ENCODE peak calls at places on chromosomes 11 and 22, in eight cellular contexts. A, T, V, O, W, M, R and J are unnamed samples.

GRCh38 chr11:15707971-15708370 is 593.2 kb downstream of the INSC start:
- DNase-seq in A (peak), T (peak), V (no peak), O (peak), W (no peak), M (peak), R (peak), J (no peak)

GRCh38 chr22:39185601-39186012 is 33.1 kb upstream of the CBX7 start:
- DNase-seq in A (no peak), T (peak), V (no peak), O (peak), W (no peak), M (no peak), R (no peak), J (peak)

GRCh38 chr11:115256326-115257197 is 247.7 kb downstream of the CADM1 start:
- DNase-seq in A (no peak), T (no peak), V (no peak), O (no peak), W (no peak), M (peak), R (no peak), J (no peak)

GRCh38 chr22:46995501-46996360 is 233.3 kb downstream of the TBC1D22A start:
- DNase-seq in A (no peak), T (no peak), V (no peak), O (no peak), W (peak), M (no peak), R (no peak), J (no peak)

GRCh38 chr11:2739531-2740274 is 39.9 kb upstream of the KCNQ1OT1 start:
- DNase-seq in A (no peak), T (no peak), V (no peak), O (no peak), W (no peak), M (no peak), R (no peak), J (no peak)

GRCh38 chr11:23973244-23973643 is 523.6 kb upstream of the LUZP2 start:
- DNase-seq in A (no peak), T (no peak), V (no peak), O (no peak), W (no peak), M (no peak), R (no peak), J (no peak)

GRCh38 chr11:82790723-82791487 is 57.2 kb upstream of the FAM181B start:
- DNase-seq in A (no peak), T (no peak), V (no peak), O (no peak), W (no peak), M (no peak), R (no peak), J (no peak)

GRCh38 chr22:42978453-42979103 is 36.4 kb downstream of the PACSIN2 start:
- DNase-seq in A (no peak), T (no peak), V (no peak), O (peak), W (no peak), M (no peak), R (no peak), J (no peak)

GRCh38 chr11:126646701-126647209 is 291.3 kb downstream of the ST3GAL4 start:
- DNase-seq in A (no peak), T (no peak), V (no peak), O (no peak), W (no peak), M (no peak), R (no peak), J (no peak)

GRCh38 chr22:20957691-20958440 is 9.2 kb upstream of the AIFM3 start:
- DNase-seq in A (no peak), T (peak), V (no peak), O (no peak), W (no peak), M (no peak), R (no peak), J (no peak)

GRCh38 chr11:2266586-2267305 is 3.6 kb downstream of the ASCL2 start:
- DNase-seq in A (no peak), T (no peak), V (peak), O (no peak), W (no peak), M (no peak), R (no peak), J (no peak)

GRCh38 chr11:83087035-83087434 is 15.3 kb upstream of the RAB30 start:
- DNase-seq in A (peak), T (no peak), V (no peak), O (no peak), W (no peak), M (peak), R (no peak), J (no peak)

GRCh38 chr11:35484435-35484834 is 41.0 kb downstream of the PAMR1 start:
- DNase-seq in A (peak), T (no peak), V (no peak), O (no peak), W (no peak), M (no peak), R (no peak), J (no peak)

GRCh38 chr22:29345932-29346331 is 30.4 kb upstream of the RASL10A start:
- DNase-seq in A (peak), T (no peak), V (no peak), O (peak), W (no peak), M (no peak), R (no peak), J (no peak)

GRCh38 chr11:8070417-8071101 is 10.5 kb upstream of the TUB start:
- DNase-seq in A (peak), T (no peak), V (no peak), O (peak), W (no peak), M (no peak), R (peak), J (no peak)

GRCh38 chr11:2481253-2481652 is 36.4 kb downstream of the KCNQ1 start:
- DNase-seq in A (no peak), T (no peak), V (no peak), O (no peak), W (no peak), M (peak), R (no peak), J (no peak)

GRCh38 chr11:8794677-8795103 is 112.1 kb downstream of the RPL27A start:
- DNase-seq in A (no peak), T (no peak), V (no peak), O (no peak), W (no peak), M (no peak), R (no peak), J (no peak)

GRCh38 chr11:35932641-35933571 is 11.0 kb upstream of the LDLRAD3 start:
- DNase-seq in A (peak), T (no peak), V (no peak), O (no peak), W (no peak), M (no peak), R (no peak), J (no peak)

GRCh38 chr22:42970029-42970428 is 44.9 kb downstream of the PACSIN2 start:
- DNase-seq in A (no peak), T (no peak), V (no peak), O (no peak), W (no peak), M (peak), R (no peak), J (no peak)

GRCh38 chr22:37148031-37148651 is 1.6 kb downstream of the IL2RB start:
- DNase-seq in A (no peak), T (no peak), V (peak), O (no peak), W (no peak), M (no peak), R (no peak), J (no peak)

GRCh38 chr22:45208993-45209838 is 31.5 kb downstream of the KIAA0930 start:
- DNase-seq in A (peak), T (no peak), V (peak), O (peak), W (no peak), M (no peak), R (peak), J (no peak)

GRCh38 chr22:48572951-48573350 is 1254.7 kb downstream of the BRD1 start:
- DNase-seq in A (no peak), T (no peak), V (no peak), O (no peak), W (no peak), M (no peak), R (no peak), J (no peak)

GRCh38 chr22:44127353-44127752 is 53.4 kb upstream of the PARVG start:
- DNase-seq in A (peak), T (no peak), V (no peak), O (peak), W (no peak), M (no peak), R (peak), J (no peak)